ENCODE peak calls at places on chromosome 19, in seven cellular contexts. N is esophagus muscularis mucosa, C is stomach, I is RCC 7860, W is activated B cell treated with CpG ODN at 0.5 μM for 24 hours, O is nephron progenitor cell, T is AG09319. A is an unnamed sample.

GRCh38 chr19:54517483-54517882 is 14.9 kb downstream of the LAIR2 start:
- DNase-seq in W (peak), N (no peak), O (peak), I (peak), T (no peak), C (peak), A (no peak)

GRCh38 chr19:16034958-16035560 is 41.2 kb upstream of the TPM4 start:
- DNase-seq in N (no peak), O (no peak), W (no peak), I (no peak), C (no peak), T (no peak), A (no peak)

GRCh38 chr19:18932216-18932841 is 8.7 kb downstream of the HOMER3 start:
- DNase-seq in O (peak), I (no peak), W (peak), C (peak), N (no peak), T (no peak), A (no peak)

GRCh38 chr19:13172335-13173128 is 22.3 kb downstream of the IER2 start:
- DNase-seq in N (peak), W (no peak), T (no peak), I (peak), C (peak), O (no peak), A (no peak)

GRCh38 chr19:15740785-15741184 is 3.0 kb downstream of the OR10H3 start:
- DNase-seq in W (no peak), N (no peak), O (no peak), T (no peak), I (no peak), C (no peak), A (no peak)

GRCh38 chr19:7417671-7418324 is 69.1 kb downstream of the ARHGEF18 start:
- DNase-seq in N (no peak), T (no peak), W (no peak), C (no peak), O (no peak), I (no peak), A (no peak)

GRCh38 chr19:42352216-42352892 is 26.9 kb downstream of the MEGF8 start:
- DNase-seq in I (peak), C (no peak), T (no peak), N (no peak), O (no peak), W (no peak), A (no peak)

GRCh38 chr19:35236638-35237400 is 8.3 kb upstream of the FAM187B start:
- DNase-seq in O (no peak), C (no peak), W (peak), I (no peak), T (no peak), N (peak), A (peak)

GRCh38 chr19:3983936-3984583 is 1.2 kb downstream of the EEF2 start:
- DNase-seq in C (no peak), T (no peak), N (no peak), I (peak), O (peak), W (no peak), A (no peak)

GRCh38 chr19:38247734-38248268 is 8.4 kb downstream of the PPP1R14A start:
- DNase-seq in W (no peak), T (no peak), I (no peak), N (no peak), C (no peak), O (no peak), A (no peak)

GRCh38 chr19:44644391-44645016 is 794 bp downstream of the PVR start:
- DNase-seq in T (no peak), I (peak), W (no peak), O (peak), C (no peak), N (no peak), A (no peak)

GRCh38 chr19:14434157-14434501 is 1.0 kb downstream of the PKN1 start:
- DNase-seq in C (peak), I (peak), O (no peak), N (no peak), W (no peak), T (no peak), A (no peak)

GRCh38 chr19:45621389-45621788 is 17.8 kb downstream of the EML2 start:
- DNase-seq in N (no peak), W (no peak), O (no peak), I (no peak), T (no peak), C (no peak), A (no peak)

GRCh38 chr19:46060012-46060411 is 19.2 kb upstream of the IGFL4 start:
- DNase-seq in O (no peak), W (no peak), N (no peak), I (no peak), C (no peak), T (no peak), A (no peak)

GRCh38 chr19:15180451-15181390 is 20.1 kb downstream of the NOTCH3 start:
- DNase-seq in O (peak), C (peak), T (no peak), N (no peak), I (no peak), W (no peak), A (no peak)

GRCh38 chr19:14577885-14578427 is 4.9 kb upstream of the CLEC17A start:
- DNase-seq in W (peak), I (no peak), C (no peak), O (no peak), N (no peak), T (no peak), A (no peak)

GRCh38 chr19:15379996-15380647 is 535 bp upstream of the AKAP8 start:
- DNase-seq in T (no peak), N (no peak), I (peak), W (no peak), C (peak), O (no peak), A (no peak)

GRCh38 chr19:17332677-17333581 is 1.7 kb downstream of the ANO8 start:
- DNase-seq in I (peak), C (no peak), T (no peak), N (no peak), O (peak), W (no peak), A (no peak)

GRCh38 chr19:30090476-30090875 is 148.4 kb downstream of the URI1 start:
- DNase-seq in O (no peak), W (no peak), T (no peak), C (no peak), N (no peak), I (no peak), A (no peak)

GRCh38 chr19:33722456-33723239 is 74.0 kb upstream of the KCTD15 start:
- DNase-seq in C (no peak), W (no peak), O (no peak), I (no peak), T (no peak), N (no peak), A (no peak)

GRCh38 chr19:57016076-57016475 is 103.7 kb upstream of the USP29 start:
- DNase-seq in N (no peak), W (no peak), I (no peak), C (no peak), T (no peak), O (no peak), A (peak)

GRCh38 chr19:1469200-1469935 is 9.6 kb downstream of the C19orf25 start:
- DNase-seq in W (peak), T (no peak), O (peak), I (no peak), N (no peak), C (no peak), A (no peak)

GRCh38 chr19:38265213-38265861 is 964 bp downstream of the SPINT2 start:
- DNase-seq in I (no peak), C (peak), T (no peak), O (no peak), W (peak), N (no peak), A (no peak)

GRCh38 chr19:49851456-49852259 is 699 bp downstream of the PTOV1 start:
- DNase-seq in O (peak), T (no peak), W (peak), N (no peak), I (no peak), C (no peak), A (no peak)

GRCh38 chr19:35713904-35714440 is 3.8 kb upstream of the KMT2B start:
- DNase-seq in O (no peak), W (no peak), C (no peak), I (no peak), N (no peak), T (no peak), A (no peak)

GRCh38 chr19:35561436-35561835 is 2.0 kb downstream of the ATP4A start:
- DNase-seq in N (no peak), W (no peak), C (no peak), T (no peak), I (no peak), O (no peak), A (no peak)

GRCh38 chr19:1854542-1855039 is 6.3 kb upstream of the REXO1 start:
- DNase-seq in T (no peak), N (no peak), I (no peak), W (no peak), O (peak), C (no peak), A (no peak)

GRCh38 chr19:2050349-2050990 is 574 bp downstream of the MKNK2 start:
- DNase-seq in T (no peak), N (no peak), W (no peak), O (peak), I (no peak), C (no peak), A (no peak)

GRCh38 chr19:10478903-10479384 is 24.2 kb downstream of the KEAP1 start:
- DNase-seq in I (peak), O (peak), W (peak), N (peak), C (peak), T (peak), A (peak)

GRCh38 chr19:29548483-29549085 is 22.8 kb downstream of the VSTM2B start:
- DNase-seq in W (no peak), O (no peak), T (no peak), C (peak), N (no peak), I (no peak), A (no peak)

GRCh38 chr19:8334458-8335342 is 8.4 kb downstream of the KANK3 start:
- DNase-seq in T (no peak), N (no peak), O (peak), C (peak), I (no peak), W (no peak), A (no peak)

GRCh38 chr19:51107406-51108065 is 673 bp downstream of the CTU1 start:
- DNase-seq in N (no peak), O (no peak), T (no peak), I (no peak), C (no peak), W (no peak), A (no peak)

GRCh38 chr19:41588497-41589209 is 12.7 kb downstream of the CEACAM21 start:
- DNase-seq in O (peak), I (no peak), C (no peak), N (peak), T (no peak), W (no peak), A (peak)